ENCODE peak calls at places on chromosome 20, in seven cellular contexts. One of them, this sample, is unnamed.

GRCh38 chr20:53800883-53801604 is 207.4 kb upstream of the ZNF217 start:
- DNase-seq in mesenchymal stem cell: no peak
- DNase-seq in neuronal stem cell: no peak
- DNase-seq in mesendoderm: peak
- DNase-seq in IMR-90: no peak
- DNase-seq in H9: no peak
- DNase-seq in H1: no peak
- DNase-seq in this sample: no peak

GRCh38 chr20:41052742-41053419 is 24.3 kb downstream of the TOP1 start:
- DNase-seq in mesenchymal stem cell: peak
- DNase-seq in neuronal stem cell: no peak
- DNase-seq in mesendoderm: no peak
- DNase-seq in IMR-90: peak
- DNase-seq in H9: no peak
- DNase-seq in H1: no peak
- DNase-seq in this sample: peak

GRCh38 chr20:24040896-24041459 is 52.4 kb upstream of the GGTLC1 start:
- DNase-seq in mesenchymal stem cell: no peak
- DNase-seq in neuronal stem cell: no peak
- DNase-seq in mesendoderm: no peak
- DNase-seq in IMR-90: no peak
- DNase-seq in H9: no peak
- DNase-seq in H1: no peak
- DNase-seq in this sample: no peak

GRCh38 chr20:24762791-24763350 is 186.2 kb upstream of the CST7 start:
- DNase-seq in mesenchymal stem cell: no peak
- DNase-seq in neuronal stem cell: no peak
- DNase-seq in mesendoderm: no peak
- DNase-seq in IMR-90: no peak
- DNase-seq in H9: peak
- DNase-seq in H1: no peak
- DNase-seq in this sample: no peak

GRCh38 chr20:33561981-33562601 is 72.2 kb downstream of the CBFA2T2 start:
- DNase-seq in mesenchymal stem cell: peak
- DNase-seq in neuronal stem cell: no peak
- DNase-seq in mesendoderm: peak
- DNase-seq in IMR-90: peak
- DNase-seq in H9: peak
- DNase-seq in H1: no peak
- DNase-seq in this sample: no peak

GRCh38 chr20:24957326-24957996 is 8.4 kb downstream of the CST7 start:
- DNase-seq in mesenchymal stem cell: no peak
- DNase-seq in neuronal stem cell: no peak
- DNase-seq in mesendoderm: no peak
- DNase-seq in IMR-90: no peak
- DNase-seq in H9: peak
- DNase-seq in H1: no peak
- DNase-seq in this sample: no peak

GRCh38 chr20:45039470-45039811 is 61.5 kb downstream of the KCNS1 start:
- DNase-seq in mesenchymal stem cell: no peak
- DNase-seq in neuronal stem cell: no peak
- DNase-seq in mesendoderm: no peak
- DNase-seq in IMR-90: no peak
- DNase-seq in H9: no peak
- DNase-seq in H1: no peak
- DNase-seq in this sample: no peak

GRCh38 chr20:43389839-43390626 is 67.7 kb upstream of the SRSF6 start:
- DNase-seq in mesenchymal stem cell: no peak
- DNase-seq in neuronal stem cell: peak
- DNase-seq in mesendoderm: no peak
- DNase-seq in IMR-90: no peak
- DNase-seq in H9: peak
- DNase-seq in H1: no peak
- DNase-seq in this sample: no peak

GRCh38 chr20:25389858-25390537 is 637 bp downstream of the ABHD12 start:
- DNase-seq in mesenchymal stem cell: peak
- DNase-seq in neuronal stem cell: peak
- DNase-seq in mesendoderm: peak
- DNase-seq in IMR-90: no peak
- DNase-seq in H9: peak
- DNase-seq in H1: no peak
- DNase-seq in this sample: peak

GRCh38 chr20:58883243-58883691 is 30.8 kb downstream of the GNAS start:
- DNase-seq in mesenchymal stem cell: no peak
- DNase-seq in neuronal stem cell: peak
- DNase-seq in mesendoderm: no peak
- DNase-seq in IMR-90: no peak
- DNase-seq in H9: peak
- DNase-seq in H1: no peak
- DNase-seq in this sample: no peak

DNA sequence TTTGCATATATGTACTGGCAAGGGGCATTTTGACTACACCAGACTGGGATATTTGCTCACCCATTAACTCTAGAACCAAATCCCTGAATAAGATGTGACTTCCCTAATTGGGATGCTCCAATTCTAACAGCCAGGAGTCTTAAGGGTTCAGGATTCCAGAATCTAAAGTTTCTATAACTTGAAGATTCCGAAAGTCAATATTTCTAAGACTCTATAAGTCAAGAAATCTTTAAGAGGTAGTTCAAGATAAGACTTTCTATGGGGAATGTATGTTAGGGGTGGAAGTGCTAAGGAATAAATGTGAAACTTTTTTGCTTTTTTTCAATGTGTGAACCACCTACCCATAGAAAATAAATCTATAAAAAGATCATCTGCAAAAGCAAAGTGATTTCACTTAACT is 42.7 kb upstream of the BLCAP start:
- DNase-seq in mesenchymal stem cell: no peak
- DNase-seq in neuronal stem cell: no peak
- DNase-seq in mesendoderm: no peak
- DNase-seq in IMR-90: no peak
- DNase-seq in H9: no peak
- DNase-seq in H1: no peak
- DNase-seq in this sample: no peak
- H4K8ac ChIP-seq in mesenchymal stem cell: no peak
- H4K8ac ChIP-seq in neuronal stem cell: no peak
- H4K8ac ChIP-seq in mesendoderm: no peak
- H4K8ac ChIP-seq in IMR-90: no peak
- H4K8ac ChIP-seq in H9: no peak
- H4K8ac ChIP-seq in H1: no peak
- H4K8ac ChIP-seq in this sample: no peak

GRCh38 chr20:47311967-47312681 is 44.4 kb downstream of the ZMYND8 start:
- DNase-seq in mesenchymal stem cell: no peak
- DNase-seq in neuronal stem cell: no peak
- DNase-seq in mesendoderm: no peak
- DNase-seq in IMR-90: no peak
- DNase-seq in H9: no peak
- DNase-seq in H1: no peak
- DNase-seq in this sample: no peak
- H3K23ac ChIP-seq in mesenchymal stem cell: no peak
- H3K23ac ChIP-seq in neuronal stem cell: no peak
- H3K23ac ChIP-seq in mesendoderm: no peak
- H3K23ac ChIP-seq in IMR-90: no peak
- H3K23ac ChIP-seq in H9: no peak
- H3K23ac ChIP-seq in H1: no peak
- H3K23ac ChIP-seq in this sample: no peak

GRCh38 chr20:5719861-5720401 is 30.3 kb upstream of the SHLD1 start:
- DNase-seq in mesenchymal stem cell: peak
- DNase-seq in neuronal stem cell: no peak
- DNase-seq in mesendoderm: no peak
- DNase-seq in IMR-90: peak
- DNase-seq in H9: no peak
- DNase-seq in H1: no peak
- DNase-seq in this sample: no peak
- H4K8ac ChIP-seq in mesenchymal stem cell: no peak
- H4K8ac ChIP-seq in neuronal stem cell: no peak
- H4K8ac ChIP-seq in mesendoderm: no peak
- H4K8ac ChIP-seq in IMR-90: no peak
- H4K8ac ChIP-seq in H9: no peak
- H4K8ac ChIP-seq in H1: no peak
- H4K8ac ChIP-seq in this sample: no peak

GRCh38 chr20:63378626-63379025 is 17.5 kb upstream of the CHRNA4 start:
- DNase-seq in mesenchymal stem cell: no peak
- DNase-seq in neuronal stem cell: no peak
- DNase-seq in mesendoderm: peak
- DNase-seq in IMR-90: no peak
- DNase-seq in H9: no peak
- DNase-seq in H1: no peak
- DNase-seq in this sample: no peak

GRCh38 chr20:63378115-63378429 is 16.9 kb upstream of the CHRNA4 start:
- DNase-seq in mesenchymal stem cell: no peak
- DNase-seq in neuronal stem cell: no peak
- DNase-seq in mesendoderm: no peak
- DNase-seq in IMR-90: no peak
- DNase-seq in H9: no peak
- DNase-seq in H1: no peak
- DNase-seq in this sample: no peak

GRCh38 chr20:63380346-63380870 is 19.3 kb upstream of the CHRNA4 start:
- DNase-seq in mesenchymal stem cell: no peak
- DNase-seq in neuronal stem cell: no peak
- DNase-seq in mesendoderm: no peak
- DNase-seq in IMR-90: no peak
- DNase-seq in H9: no peak
- DNase-seq in H1: no peak
- DNase-seq in this sample: no peak

GRCh38 chr20:63377256-63378114 is 16.3 kb upstream of the CHRNA4 start:
- DNase-seq in mesenchymal stem cell: no peak
- DNase-seq in neuronal stem cell: peak
- DNase-seq in mesendoderm: peak
- DNase-seq in IMR-90: no peak
- DNase-seq in H9: peak
- DNase-seq in H1: no peak
- DNase-seq in this sample: no peak

GRCh38 chr20:63379296-63379695 is 18.1 kb upstream of the CHRNA4 start:
- DNase-seq in mesenchymal stem cell: no peak
- DNase-seq in neuronal stem cell: no peak
- DNase-seq in mesendoderm: no peak
- DNase-seq in IMR-90: no peak
- DNase-seq in H9: no peak
- DNase-seq in H1: no peak
- DNase-seq in this sample: no peak
- H3K23ac ChIP-seq in mesenchymal stem cell: no peak
- H3K23ac ChIP-seq in neuronal stem cell: peak
- H3K23ac ChIP-seq in mesendoderm: no peak
- H3K23ac ChIP-seq in IMR-90: no peak
- H3K23ac ChIP-seq in H9: no peak
- H3K23ac ChIP-seq in H1: no peak
- H3K23ac ChIP-seq in this sample: no peak

GRCh38 chr20:50323777-50324604 is 133.4 kb downstream of the CEBPB start:
- DNase-seq in mesenchymal stem cell: no peak
- DNase-seq in neuronal stem cell: no peak
- DNase-seq in mesendoderm: no peak
- DNase-seq in IMR-90: no peak
- DNase-seq in H9: no peak
- DNase-seq in H1: no peak
- DNase-seq in this sample: no peak

GRCh38 chr20:50320910-50321796 is 130.5 kb downstream of the CEBPB start:
- DNase-seq in mesenchymal stem cell: peak
- DNase-seq in neuronal stem cell: peak
- DNase-seq in mesendoderm: peak
- DNase-seq in IMR-90: peak
- DNase-seq in H9: peak
- DNase-seq in H1: peak
- DNase-seq in this sample: peak

GRCh38 chr20:50321797-50322480 is 131.3 kb downstream of the CEBPB start:
- DNase-seq in mesenchymal stem cell: peak
- DNase-seq in neuronal stem cell: no peak
- DNase-seq in mesendoderm: no peak
- DNase-seq in IMR-90: peak
- DNase-seq in H9: no peak
- DNase-seq in H1: no peak
- DNase-seq in this sample: no peak

GRCh38 chr20:50323209-50323608 is 132.6 kb downstream of the CEBPB start:
- DNase-seq in mesenchymal stem cell: peak
- DNase-seq in neuronal stem cell: no peak
- DNase-seq in mesendoderm: no peak
- DNase-seq in IMR-90: no peak
- DNase-seq in H9: no peak
- DNase-seq in H1: no peak
- DNase-seq in this sample: peak

GRCh38 chr20:50322703-50323131 is 132.1 kb downstream of the CEBPB start:
- DNase-seq in mesenchymal stem cell: no peak
- DNase-seq in neuronal stem cell: no peak
- DNase-seq in mesendoderm: no peak
- DNase-seq in IMR-90: no peak
- DNase-seq in H9: no peak
- DNase-seq in H1: no peak
- DNase-seq in this sample: no peak
- H4K8ac ChIP-seq in mesenchymal stem cell: no peak
- H4K8ac ChIP-seq in neuronal stem cell: no peak
- H4K8ac ChIP-seq in mesendoderm: no peak
- H4K8ac ChIP-seq in IMR-90: peak
- H4K8ac ChIP-seq in H9: no peak
- H4K8ac ChIP-seq in H1: no peak
- H4K8ac ChIP-seq in this sample: no peak

GRCh38 chr20:63234693-63235398 is 859 bp upstream of the BIRC7 start:
- DNase-seq in mesenchymal stem cell: peak
- DNase-seq in neuronal stem cell: no peak
- DNase-seq in mesendoderm: peak
- DNase-seq in IMR-90: no peak
- DNase-seq in H9: peak
- DNase-seq in H1: no peak
- DNase-seq in this sample: peak
- H3K23ac ChIP-seq in mesenchymal stem cell: no peak
- H3K23ac ChIP-seq in neuronal stem cell: no peak
- H3K23ac ChIP-seq in mesendoderm: no peak
- H3K23ac ChIP-seq in IMR-90: no peak
- H3K23ac ChIP-seq in H9: no peak
- H3K23ac ChIP-seq in H1: no peak
- H3K23ac ChIP-seq in this sample: no peak

DNA sequence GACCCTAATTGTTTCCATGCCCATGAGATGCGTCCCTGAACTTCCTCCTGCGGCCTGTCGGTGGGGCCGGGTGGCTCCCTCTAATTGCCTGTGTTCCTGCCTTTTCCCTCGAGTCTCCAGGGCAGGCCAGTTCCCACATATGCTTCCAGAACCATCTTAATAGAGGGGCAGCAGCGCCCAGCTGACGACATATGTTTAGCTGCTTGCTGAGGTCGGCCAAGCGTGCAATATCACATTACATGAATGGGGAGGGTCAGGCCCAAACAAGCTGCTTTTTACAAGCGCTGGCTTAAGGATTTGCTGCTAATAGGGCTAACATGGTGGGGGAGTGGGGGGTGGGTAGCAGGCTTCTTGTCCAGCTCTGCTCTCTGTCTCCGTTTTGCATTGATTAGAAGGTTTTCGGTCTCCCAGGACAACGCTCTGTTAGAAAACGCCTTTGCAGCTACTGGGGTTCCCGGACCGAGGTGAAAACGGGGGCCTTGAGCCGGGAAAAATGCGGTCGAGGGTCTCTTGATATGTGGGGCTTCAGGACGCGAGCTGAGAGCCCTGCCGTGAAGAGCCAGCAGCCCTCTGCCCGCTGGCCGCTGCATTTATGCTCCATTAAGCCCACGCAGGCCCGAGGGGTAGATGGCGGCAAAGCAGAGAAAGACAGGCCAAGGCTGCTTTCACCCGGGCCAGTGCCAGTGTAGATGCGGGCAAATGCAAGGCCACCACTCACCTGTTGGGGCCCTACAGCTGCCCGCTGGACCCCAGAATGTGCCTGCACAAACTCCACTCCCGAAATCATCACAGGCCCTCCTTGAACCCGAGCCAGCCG is 308.5 kb downstream of the BMP7 start:
- DNase-seq in mesenchymal stem cell: peak
- DNase-seq in neuronal stem cell: peak
- DNase-seq in mesendoderm: peak
- DNase-seq in IMR-90: no peak
- DNase-seq in H9: no peak
- DNase-seq in H1: no peak
- DNase-seq in this sample: no peak
- H4K8ac ChIP-seq in mesenchymal stem cell: no peak
- H4K8ac ChIP-seq in neuronal stem cell: no peak
- H4K8ac ChIP-seq in mesendoderm: no peak
- H4K8ac ChIP-seq in IMR-90: no peak
- H4K8ac ChIP-seq in H9: no peak
- H4K8ac ChIP-seq in H1: no peak
- H4K8ac ChIP-seq in this sample: no peak